ENCODE peak calls at places on chromosomes 4 and X, in nine cellular contexts. K is Right ventricle myocardium superior; W is naive thymus-derived CD8-positive, alpha-beta T cell; I is H9; M is amniotic stem cell; F is activated CD4-positive, alpha-beta T cell treated with anti-CD3 and anti-CD28 coated beads, Interleukin-2, amount 10 ng/mL, durations not matched to agents 7 days and 5 days; Q is activated CD4-positive, alpha-beta memory T cell treated with anti-CD3 and anti-CD28 coated beads for 36 hours; B is stimulated activated CD8-positive, alpha-beta memory T cell treated with anti-CD3 and anti-CD28 coated beads, Interleukin-4, amount 100 ng/mL, for 1 hour; P is activated naive CD4-positive, alpha-beta T cell treated with anti-CD3 and anti-CD28 coated beads, Interleukin-2, amount 10 ng/mL, durations not matched to agents 7 days and 5 days. V is an unnamed sample.

GRCh38 chrX:101357166-101357795 is 8.7 kb upstream of the TIMM8A start:
- DNase-seq in K (no peak), W (no peak), I (no peak), M (no peak), F (no peak), Q (no peak), B (no peak), P (no peak), V (no peak)

GRCh38 chrX:24526616-24527015 is 61.5 kb downstream of the PDK3 start:
- DNase-seq in K (no peak), W (no peak), I (no peak), M (no peak), F (no peak), Q (no peak), B (no peak), P (no peak), V (no peak)

GRCh38 chr4:98518555-98519267 is 139.7 kb downstream of the TSPAN5 start:
- DNase-seq in K (no peak), W (no peak), I (no peak), M (no peak), F (no peak), Q (peak; percentile 46), B (no peak), P (no peak), V (no peak)

GRCh38 chrX:20252392-20253231 is 14.1 kb downstream of the RPS6KA3 start:
- DNase-seq in K (peak; percentile 66), W (peak; percentile 69), I (peak; percentile 55), M (peak; percentile 3), F (peak; percentile 69), Q (peak; percentile 78), B (no peak), P (peak; percentile 78), V (peak; percentile 38)

GRCh38 chrX:50492720-50493119 is 22.1 kb upstream of the DGKK start:
- DNase-seq in K (no peak), W (no peak), I (no peak), M (no peak), F (no peak), Q (no peak), B (no peak), P (no peak), V (no peak)

GRCh38 chr4:151276787-151277557 is at the start of gene PRSS48:
- DNase-seq in K (peak; percentile 71), W (peak; percentile 21), I (peak; percentile 93), M (peak; percentile 6), F (peak; percentile 49), Q (peak; percentile 67), B (no peak), P (peak; percentile 64), V (peak; percentile 35)

GRCh38 chr4:173538148-173538902 is 8.3 kb upstream of the HAND2 start:
- DNase-seq in K (peak; percentile 74), W (peak; percentile 33), I (no peak), M (no peak), F (no peak), Q (no peak), B (no peak), P (no peak), V (no peak)

GRCh38 chrX:16005899-16006298 is 117.5 kb upstream of the GRPR start:
- DNase-seq in K (no peak), W (no peak), I (no peak), M (no peak), F (no peak), Q (no peak), B (no peak), P (no peak), V (no peak)

GRCh38 chr4:83757121-83757621 is 221.3 kb downstream of the GPAT3 start:
- DNase-seq in K (no peak), W (no peak), I (no peak), M (no peak), F (no peak), Q (no peak), B (no peak), P (no peak), V (no peak)

GRCh38 chrX:17613979-17614572 is 123.2 kb upstream of the SCML1 start:
- DNase-seq in K (no peak), W (no peak), I (no peak), M (no peak), F (peak; percentile 8), Q (peak; percentile 9), B (no peak), P (peak; percentile 26), V (no peak)

GRCh38 chr4:19831644-19832285 is 419.9 kb upstream of the SLIT2 start:
- DNase-seq in K (no peak), W (no peak), I (no peak), M (no peak), F (no peak), Q (no peak), B (no peak), P (no peak), V (no peak)

GRCh38 chr4:69075061-69075792 is 21.0 kb upstream of the UGT2B7 start:
- DNase-seq in K (no peak), W (no peak), I (no peak), M (no peak), F (no peak), Q (no peak), B (no peak), P (no peak), V (no peak)

GRCh38 chrX:85590638-85591037 is 211.2 kb upstream of the POF1B start:
- DNase-seq in K (no peak), W (no peak), I (peak; percentile 35), M (no peak), F (no peak), Q (no peak), B (no peak), P (no peak), V (no peak)

GRCh38 chrX:16479206-16479869 is 170.6 kb upstream of the S100G start:
- DNase-seq in K (no peak), W (no peak), I (no peak), M (no peak), F (no peak), Q (peak; percentile 16), B (no peak), P (no peak), V (no peak)

GRCh38 chr4:169305651-169306050 is 34.9 kb upstream of the SH3RF1 start:
- DNase-seq in K (no peak), W (no peak), I (no peak), M (no peak), F (no peak), Q (no peak), B (no peak), P (no peak), V (no peak)

GRCh38 chr4:10371869-10372471 is 85.3 kb downstream of the ZNF518B start:
- DNase-seq in K (no peak), W (no peak), I (peak; percentile 63), M (no peak), F (no peak), Q (no peak), B (no peak), P (no peak), V (no peak)

GRCh38 chr4:155906554-155907247 is 3.2 kb downstream of the TDO2 start:
- DNase-seq in K (no peak), W (no peak), I (no peak), M (peak; percentile 97), F (no peak), Q (no peak), B (no peak), P (no peak), V (peak; percentile 71)

GRCh38 chr4:139014391-139015268 is 951 bp upstream of the NOCT start:
- DNase-seq in K (no peak), W (no peak), I (no peak), M (peak; percentile 68), F (no peak), Q (peak; percentile 56), B (no peak), P (no peak), V (peak; percentile 85)

GRCh38 chr4:100208964-100209363 is 18.7 kb upstream of the DDIT4L start:
- DNase-seq in K (no peak), W (no peak), I (no peak), M (no peak), F (no peak), Q (no peak), B (no peak), P (no peak), V (no peak)

GRCh38 chr4:18138076-18138665 is 116.6 kb upstream of the LCORL start:
- DNase-seq in K (no peak), W (no peak), I (no peak), M (no peak), F (no peak), Q (no peak), B (no peak), P (no peak), V (peak; percentile 76)

GRCh38 chrX:68132749-68133148 is 300.5 kb downstream of the OPHN1 start:
- DNase-seq in K (no peak), W (no peak), I (no peak), M (no peak), F (no peak), Q (no peak), B (no peak), P (no peak), V (no peak)

GRCh38 chr4:186689476-186689875 is 34.2 kb downstream of the FAT1 start:
- DNase-seq in K (no peak), W (no peak), I (no peak), M (no peak), F (no peak), Q (no peak), B (no peak), P (no peak), V (no peak)

GRCh38 chr4:7507381-7507780 is 72.7 kb upstream of the PSAPL1 start:
- DNase-seq in K (no peak), W (no peak), I (no peak), M (no peak), F (no peak), Q (no peak), B (no peak), P (no peak), V (no peak)

GRCh38 chr4:78033859-78034258 is 23.3 kb upstream of the FRAS1 start:
- DNase-seq in K (no peak), W (no peak), I (no peak), M (no peak), F (no peak), Q (no peak), B (no peak), P (no peak), V (no peak)

V was measured in foreskin melanocyte.